ENCODE peak calls at places on chromosomes 16 and 17, in ten cellular contexts. S, Z, K, G, U, D, R, W, V and E are unnamed samples.

GRCh38 chr16:69720822-69721430 is 5.4 kb downstream of the NQO1 start:
- DNase-seq in R (no peak), Z (no peak), U (no peak), G (no peak), K (no peak), V (no peak), S (no peak), W (peak; percentile 25), D (no peak), E (no peak)

GRCh38 chr17:66301864-66302741 is at the start of gene PRKCA:
- DNase-seq in K (peak; percentile 83), V (peak; percentile 81), W (peak; percentile 82), Z (peak; percentile 72), R (peak; percentile 87), D (no peak), U (peak; percentile 76), S (peak; percentile 92), G (peak; percentile 78), E (peak; percentile 87)

GRCh38 chr17:30378797-30379302 is at the start of gene CPD:
- DNase-seq in V (peak; percentile 96), K (peak; percentile 98), U (peak; percentile 96), R (peak; percentile 97), G (peak; percentile 98), S (peak; percentile 99), Z (peak; percentile 93), W (peak; percentile 95), D (peak; percentile 99), E (peak; percentile 92)

GRCh38 chr16:8493885-8494487 is 96.3 kb downstream of the TMEM114 start:
- DNase-seq in S (no peak), K (no peak), D (no peak), U (no peak), G (no peak), R (no peak), W (no peak), V (no peak), Z (no peak), E (no peak)

GRCh38 chr16:23699100-23699499 is 13.9 kb downstream of the ERN2 start:
- DNase-seq in G (no peak), Z (no peak), V (peak; percentile 67), R (no peak), W (no peak), D (no peak), U (no peak), K (no peak), S (no peak), E (peak; percentile 12)

GRCh38 chr17:68707032-68707431 is 105.9 kb upstream of the FAM20A start:
- DNase-seq in S (peak; percentile 95), W (no peak), D (no peak), U (no peak), K (no peak), V (no peak), Z (no peak), R (no peak), G (peak; percentile 17), E (peak; percentile 11)

GRCh38 chr16:29984137-29984763 is 10.6 kb downstream of the TAOK2 start:
- DNase-seq in K (no peak), Z (no peak), U (no peak), V (no peak), G (no peak), W (no peak), R (no peak), S (no peak), D (no peak), E (no peak)

GRCh38 chr16:16887193-16887592 is 508.3 kb downstream of the NPIPA7 start:
- DNase-seq in V (no peak), S (no peak), K (no peak), G (no peak), U (no peak), R (no peak), W (no peak), D (peak; percentile 87), Z (no peak), E (no peak)

GRCh38 chr16:14475370-14476139 is 154.5 kb downstream of the PARN start:
- DNase-seq in D (no peak), W (no peak), K (peak; percentile 72), V (no peak), S (peak; percentile 80), Z (no peak), R (no peak), U (no peak), G (no peak), E (peak; percentile 73)

GRCh38 chr16:51050379-51050710 is 100.7 kb downstream of the SALL1 start:
- DNase-seq in D (no peak), W (no peak), K (no peak), U (no peak), R (no peak), Z (no peak), S (no peak), V (no peak), G (no peak), E (no peak)

GRCh38 chr16:86609661-86610060 is 31.3 kb downstream of the FOXL1 start:
- DNase-seq in Z (no peak), S (no peak), D (no peak), R (no peak), G (no peak), W (peak; percentile 53), V (no peak), K (no peak), U (no peak), E (no peak)

GRCh38 chr16:86611517-86611840 is 33.1 kb downstream of the FOXL1 start:
- DNase-seq in G (peak; percentile 68), V (no peak), W (no peak), R (no peak), U (no peak), S (peak; percentile 30), K (no peak), D (no peak), Z (peak; percentile 98), E (no peak)

GRCh38 chr16:86610779-86611516 is 32.6 kb downstream of the FOXL1 start:
- DNase-seq in V (no peak), Z (no peak), U (no peak), S (no peak), G (no peak), K (no peak), W (no peak), D (no peak), R (no peak), E (no peak)

GRCh38 chr16:86614699-86615098 is 36.4 kb downstream of the FOXL1 start:
- DNase-seq in S (no peak), D (no peak), W (no peak), V (no peak), G (no peak), Z (no peak), U (no peak), R (peak; percentile 14), K (no peak), E (no peak)

GRCh38 chr16:86611958-86612357 is 33.6 kb downstream of the FOXL1 start:
- DNase-seq in Z (no peak), S (no peak), R (no peak), G (no peak), W (no peak), V (no peak), K (no peak), D (no peak), U (no peak), E (no peak)
- H3K27ac ChIP-seq in Z (peak overlapping the region; percentile 44), S (no peak overlapping the region), R (no peak overlapping the region), G (peak overlapping the region; percentile 51), W (no peak overlapping the region), V (no peak overlapping the region), K (no peak overlapping the region), D (no peak overlapping the region), U (no peak overlapping the region), E (no peak overlapping the region)

DNA sequence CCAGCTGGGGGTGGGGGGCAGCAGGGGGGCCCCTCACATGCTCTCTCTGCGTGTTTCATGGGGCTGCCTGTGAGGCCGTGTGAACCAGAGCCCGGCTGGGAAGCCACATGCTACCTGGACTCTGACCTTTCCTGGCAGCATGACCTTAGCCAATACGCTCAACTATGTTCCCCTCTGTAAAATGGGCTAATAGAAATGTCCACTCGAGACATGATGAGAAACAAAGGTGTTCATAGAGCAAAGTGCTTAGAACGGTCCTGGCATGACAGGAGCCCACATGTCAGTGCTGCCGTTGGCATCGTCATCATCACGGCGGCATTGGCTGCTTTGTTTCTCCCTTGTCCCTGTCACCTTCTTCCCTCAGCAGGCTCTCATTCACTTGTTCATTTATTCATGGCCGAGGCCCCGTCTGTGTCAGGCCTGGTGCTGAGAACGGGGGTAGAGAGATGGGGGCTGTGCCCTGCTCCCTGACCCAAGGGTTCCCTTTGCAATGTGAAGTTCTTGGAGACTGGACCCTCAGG is 291.3 kb downstream of the SEC14L1 start:
- DNase-seq in R (no peak), U (no peak), D (no peak), G (no peak), Z (no peak), V (no peak), S (no peak), W (no peak), K (no peak), E (no peak)
- H3K4me1 ChIP-seq in R (peaks cover 57% of the 10 kb centered on the region), U (peaks cover 54% of the 10 kb centered on the region), D (peaks cover 100% of the 10 kb centered on the region), G (peaks cover 76% of the 10 kb centered on the region), Z (peaks cover 72% of the 10 kb centered on the region), V (peaks cover 80% of the 10 kb centered on the region), S (peaks cover 64% of the 10 kb centered on the region), W (peaks cover 78% of the 10 kb centered on the region), K (peaks cover 54% of the 10 kb centered on the region), E (peaks cover 30% of the 10 kb centered on the region)

GRCh38 chr16:11258553-11259287 is 2.7 kb upstream of the SOCS1 start:
- DNase-seq in W (no peak), Z (peak; percentile 33), D (no peak), S (peak; percentile 48), K (peak; percentile 81), G (peak; percentile 56), U (no peak), R (no peak), V (peak; percentile 90), E (no peak)
- H3K4me3 ChIP-seq in W (no peak overlapping the region), Z (no peak overlapping the region), D (no peak overlapping the region), S (peak overlapping the region; percentile 33), K (no peak overlapping the region), G (peak overlapping the region; percentile 19), U (no peak overlapping the region), R (no peak overlapping the region), V (peak overlapping the region; percentile 51), E (no peak overlapping the region)

GRCh38 chr16:67883872-67884261 is 818 bp upstream of the NRN1L start:
- DNase-seq in K (peak; percentile 83), D (no peak), W (peak; percentile 63), S (peak; percentile 61), R (peak; percentile 70), U (peak; percentile 45), G (peak; percentile 48), V (peak; percentile 64), Z (peak; percentile 44), E (peak; percentile 59)
- H3K27ac ChIP-seq in K (no peak overlapping the region), D (peak overlapping the region; percentile 83), W (no peak overlapping the region), S (no peak overlapping the region), R (no peak overlapping the region), U (peak overlapping the region; percentile 42), G (peak overlapping the region; percentile 74), V (no peak overlapping the region), Z (no peak overlapping the region), E (no peak overlapping the region)

GRCh38 chr17:77327566-77328463 is 187.0 kb downstream of the SEC14L1 start:
- DNase-seq in W (peak; percentile 46), U (no peak), D (no peak), V (no peak), R (no peak), K (no peak), G (no peak), S (no peak), Z (no peak), E (no peak)
- H3K4me1 ChIP-seq in W (peaks cover 55% of the 10 kb centered on the region), U (peaks cover 17% of the 10 kb centered on the region), D (peaks cover 59% of the 10 kb centered on the region), V (peaks cover 52% of the 10 kb centered on the region), R (peaks cover 14% of the 10 kb centered on the region), K (peaks cover 37% of the 10 kb centered on the region), G (peaks cover 20% of the 10 kb centered on the region), S (peaks cover 38% of the 10 kb centered on the region), Z (peaks cover 34% of the 10 kb centered on the region), E (peaks cover 52% of the 10 kb centered on the region)

GRCh38 chr17:17703608-17703919 is 22.3 kb downstream of the RAI1 start:
- DNase-seq in D (no peak), S (no peak), R (no peak), Z (no peak), G (no peak), U (no peak), W (no peak), K (no peak), V (no peak), E (no peak)
- H3K4me3 ChIP-seq in D (no peak overlapping the region), S (no peak overlapping the region), R (no peak overlapping the region), Z (no peak overlapping the region), G (no peak overlapping the region), U (no peak overlapping the region), W (no peak overlapping the region), K (no peak overlapping the region), V (no peak overlapping the region), E (no peak overlapping the region)